ENCODE peak calls at places on chromosomes 3 and 15, in five cellular contexts. V is CD4-positive, CD25-positive, alpha-beta regulatory T cell; Q is IMR-90; X is SK-N-SH; O is esophagus muscularis mucosa. N is an unnamed sample.

GRCh38 chr3:42535981-42536784 is 33.7 kb downstream of the VIPR1 start:
- DNase-seq in V (peak; percentile 76), Q (no peak), X (peak; percentile 50), O (no peak), N (no peak)

GRCh38 chr3:40192628-40193027 is 116.9 kb upstream of the EIF1B start:
- DNase-seq in V (no peak), Q (no peak), X (no peak), O (peak; percentile 39), N (no peak)

GRCh38 chr3:39126532-39127071 is 19.1 kb downstream of the TTC21A start:
- DNase-seq in V (peak; percentile 53), Q (peak; percentile 65), X (peak; percentile 52), O (no peak), N (peak; percentile 58)

GRCh38 chr3:157388051-157388450 is 48.6 kb upstream of the PTX3 start:
- DNase-seq in V (no peak), Q (peak; percentile 35), X (no peak), O (no peak), N (no peak)

GRCh38 chr15:70617076-70617910 is 146.1 kb downstream of the UACA start:
- DNase-seq in V (no peak), Q (no peak), X (no peak), O (peak; percentile 19), N (no peak)

GRCh38 chr3:58559586-58559985 is 17.6 kb downstream of the FAM107A start:
- DNase-seq in V (no peak), Q (no peak), X (no peak), O (no peak), N (no peak)

GRCh38 chr15:70498096-70498626 is 265.2 kb downstream of the UACA start:
- DNase-seq in V (no peak), Q (no peak), X (no peak), O (no peak), N (no peak)

GRCh38 chr15:48680841-48681240 is 35.3 kb upstream of the FBN1 start:
- DNase-seq in V (no peak), Q (peak; percentile 97), X (no peak), O (no peak), N (no peak)

GRCh38 chr3:131047582-131047981 is 20.9 kb downstream of the NEK11 start:
- DNase-seq in V (no peak), Q (no peak), X (no peak), O (no peak), N (no peak)

GRCh38 chr15:96893159-96893906 is 562.8 kb downstream of the NR2F2 start:
- DNase-seq in V (peak; percentile 2), Q (no peak), X (no peak), O (no peak), N (no peak)

GRCh38 chr15:83207622-83208356 is at the start of gene HDGFL3:
- DNase-seq in V (peak; percentile 1), Q (peak; percentile 39), X (peak; percentile 87), O (no peak), N (peak; percentile 56)

GRCh38 chr3:183392166-183393034 is 36.0 kb downstream of the MCF2L2 start:
- DNase-seq in V (no peak), Q (peak; percentile 20), X (no peak), O (no peak), N (no peak)

GRCh38 chr3:101963902-101964362 is 114.6 kb downstream of the NFKBIZ start:
- DNase-seq in V (peak; percentile 41), Q (peak; percentile 78), X (no peak), O (no peak), N (no peak)

GRCh38 chr15:43625086-43625485 is 6.5 kb upstream of the STRC start:
- DNase-seq in V (no peak), Q (no peak), X (no peak), O (no peak), N (no peak)

GRCh38 chr15:27958911-27959598 is 140.1 kb downstream of the OCA2 start:
- DNase-seq in V (no peak), Q (no peak), X (no peak), O (no peak), N (no peak)

GRCh38 chr3:9019244-9019961 is 56.1 kb upstream of the RAD18 start:
- DNase-seq in V (no peak), Q (no peak), X (no peak), O (no peak), N (no peak)

GRCh38 chr15:66701422-66702034 is 508 bp upstream of the SMAD6 start:
- DNase-seq in V (peak; percentile 70), Q (no peak), X (peak; percentile 77), O (no peak), N (peak; percentile 85)

GRCh38 chr3:53162672-53163458 is 1.9 kb downstream of the PRKCD start:
- DNase-seq in V (peak; percentile 71), Q (no peak), X (no peak), O (no peak), N (no peak)

GRCh38 chr15:38320181-38320580 is 67.5 kb downstream of the SPRED1 start:
- DNase-seq in V (no peak), Q (peak; percentile 62), X (no peak), O (no peak), N (no peak)

GRCh38 chr3:64111872-64112271 is 88.6 kb upstream of the PSMD6 start:
- DNase-seq in V (no peak), Q (no peak), X (no peak), O (no peak), N (no peak)

GRCh38 chr3:103112273-103112672 is 677.5 kb downstream of the ZPLD1 start:
- DNase-seq in V (no peak), Q (no peak), X (no peak), O (no peak), N (no peak)

GRCh38 chr15:95622843-95623242 is 707.7 kb upstream of the NR2F2 start:
- DNase-seq in V (no peak), Q (no peak), X (no peak), O (no peak), N (no peak)
- H3K9me3 ChIP-seq in V (no peaks in the 10 kb centered on the region), Q (no peaks in the 10 kb centered on the region), X (no peaks in the 10 kb centered on the region), O (no peaks in the 10 kb centered on the region), N (no peaks in the 10 kb centered on the region)

GRCh38 chr3:11609481-11609880 is 34.2 kb downstream of the VGLL4 start:
- DNase-seq in V (no peak), Q (no peak), X (no peak), O (no peak), N (no peak)
- H3K36me3 ChIP-seq in V (no peaks in the 10 kb centered on the region), Q (peaks cover 8% of the 10 kb centered on the region), X (peaks cover 2% of the 10 kb centered on the region), O (no peaks in the 10 kb centered on the region), N (no peaks in the 10 kb centered on the region)

DNA sequence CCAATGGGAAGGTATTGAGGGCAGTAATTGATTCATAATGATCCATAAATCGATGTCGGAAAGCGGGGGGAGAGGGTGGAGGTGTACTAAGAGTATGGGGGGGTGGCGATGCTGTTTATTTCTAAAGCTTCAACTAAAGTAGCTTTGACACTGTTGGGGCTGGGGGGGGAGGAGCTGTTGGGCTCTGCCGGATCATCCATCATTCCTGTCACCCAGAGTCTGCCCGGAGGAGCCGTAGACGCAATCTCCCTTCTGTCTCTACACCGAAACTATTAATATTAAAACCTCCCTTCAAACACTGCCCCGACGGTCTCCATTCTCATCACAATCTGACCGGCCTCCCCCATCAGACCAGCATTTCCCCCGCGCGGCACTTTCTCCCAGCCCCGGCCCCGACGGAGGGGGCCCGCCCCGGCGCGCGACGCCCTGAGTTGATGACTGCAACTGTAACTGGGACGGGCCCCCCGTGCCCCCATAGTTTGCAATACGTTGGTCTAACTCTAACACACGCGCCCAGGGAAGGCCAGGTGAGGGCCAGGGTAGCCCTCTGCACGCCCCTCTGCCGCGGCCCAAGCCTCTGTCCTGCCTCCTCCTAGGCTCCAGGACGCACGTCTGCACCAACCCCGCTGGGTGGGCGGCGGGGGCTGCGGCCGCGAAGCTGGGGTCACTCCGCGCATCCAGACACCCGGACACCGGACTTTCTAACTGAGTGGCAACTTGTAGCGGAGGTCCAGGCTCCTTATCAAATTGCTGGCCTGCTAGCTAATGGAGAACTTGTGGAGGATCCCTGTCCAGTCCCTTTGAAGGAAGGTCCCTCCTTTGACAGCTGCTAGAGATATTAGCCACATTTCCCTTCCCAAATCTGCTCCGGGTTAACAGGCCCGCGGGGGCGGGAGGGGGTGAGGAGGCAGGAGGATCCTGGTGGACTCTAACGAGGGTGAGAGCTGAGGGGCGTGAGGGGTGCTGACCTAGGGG is 212.0 kb downstream of the MEIS2 start:
- DNase-seq in V (no peak), Q (no peak), X (no peak), O (no peak), N (peak; percentile 69)
- H3K27ac ChIP-seq in V (no peak overlapping the region), Q (no peak overlapping the region), X (peak overlapping the region; percentile 16), O (peak overlapping the region; percentile 78), N (no peak overlapping the region)

DNA sequence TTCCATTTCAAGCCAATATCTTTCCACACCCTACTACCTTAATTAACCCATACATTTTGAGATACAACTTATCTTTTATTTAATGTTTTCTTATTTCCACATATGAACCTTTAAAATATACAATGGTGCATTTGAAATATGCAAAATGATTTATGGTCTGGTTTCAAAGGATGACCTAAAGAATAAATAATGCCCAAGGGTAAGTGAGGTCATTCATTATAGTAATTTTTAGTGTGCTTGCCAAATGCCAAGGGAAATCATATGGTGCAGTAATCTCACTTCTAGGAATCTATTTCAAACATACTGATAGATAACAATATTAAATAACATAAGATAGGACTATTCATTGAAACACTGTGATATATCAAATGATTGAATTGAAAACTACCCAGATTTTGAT is 1055.4 kb downstream of the AGBL1 start:
- DNase-seq in V (no peak), Q (no peak), X (no peak), O (no peak), N (no peak)
- H3K9me3 ChIP-seq in V (no peaks in the 10 kb centered on the region), Q (peaks cover 4% of the 10 kb centered on the region), X (no peaks in the 10 kb centered on the region), O (no peaks in the 10 kb centered on the region), N (no peaks in the 10 kb centered on the region)

GRCh38 chr15:90227816-90228772 is 5.6 kb downstream of the CIB1 start:
- DNase-seq in V (no peak), Q (no peak), X (no peak), O (no peak), N (peak; percentile 84)
- H3K36me3 ChIP-seq in V (peaks cover 41% of the 10 kb centered on the region), Q (peaks cover 67% of the 10 kb centered on the region), X (peaks cover 67% of the 10 kb centered on the region), O (peaks cover 77% of the 10 kb centered on the region), N (peaks cover 53% of the 10 kb centered on the region)

DNA sequence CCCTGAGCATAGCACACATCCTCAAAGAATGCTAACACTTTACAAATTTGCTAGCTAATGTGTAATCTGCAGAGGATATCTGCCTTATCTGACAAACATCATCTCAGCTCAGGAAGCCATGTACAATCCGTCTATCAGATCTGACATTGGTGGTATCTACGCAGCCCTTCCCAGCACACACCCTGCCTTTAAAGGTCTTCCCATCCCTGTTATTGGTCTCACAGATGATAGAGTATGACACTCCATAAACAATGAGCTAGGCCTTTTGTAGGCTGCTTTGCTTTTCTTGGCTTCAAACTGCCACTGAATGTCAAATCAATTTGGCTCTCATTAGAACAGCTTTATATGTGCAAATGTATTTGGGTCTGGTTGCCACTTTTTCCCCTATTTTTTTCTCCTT is 80.6 kb upstream of the DPH6 start:
- DNase-seq in V (no peak), Q (peak; percentile 32), X (peak; percentile 1), O (no peak), N (no peak)
- H3K27ac ChIP-seq in V (no peak overlapping the region), Q (no peak overlapping the region), X (peak overlapping the region; percentile 72), O (peak overlapping the region; percentile 52), N (no peak overlapping the region)

DNA sequence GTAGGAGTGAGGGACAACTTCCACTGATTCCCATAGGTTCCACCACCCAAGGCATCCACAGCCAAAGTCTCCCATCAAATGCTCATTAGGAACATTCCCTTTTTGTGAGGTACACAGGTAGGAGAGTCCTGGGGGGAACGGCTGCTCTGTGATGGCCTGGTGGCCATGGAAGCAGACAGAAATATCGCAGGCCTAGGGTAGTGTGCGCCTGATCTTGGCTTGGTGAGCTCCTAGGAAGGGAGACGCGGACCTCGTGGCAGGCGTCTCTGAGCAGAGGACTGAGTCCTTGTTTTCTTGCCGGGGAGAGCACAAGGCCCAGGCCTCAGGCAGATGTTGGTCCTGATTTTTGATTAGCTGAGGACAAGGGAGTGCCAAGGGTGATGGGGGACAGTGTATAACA is 99.5 kb downstream of the SNRPN start:
- DNase-seq in V (no peak), Q (no peak), X (no peak), O (no peak), N (no peak)
- H3K9me3 ChIP-seq in V (peaks cover 100% of the 10 kb centered on the region), Q (peaks cover 95% of the 10 kb centered on the region), X (peaks cover 11% of the 10 kb centered on the region), O (peaks cover 42% of the 10 kb centered on the region), N (peaks cover 29% of the 10 kb centered on the region)

N was measured in pancreas.